ENCODE peak calls at places on chromosome 6, in ten cellular contexts. P, Q, X, M, A, S, O, C, K and L are unnamed samples.

GRCh38 chr6:111011360-111012142 is 29.7 kb downstream of the RPF2 start:
- DNase-seq in P (peak; percentile 30), Q (peak; percentile 55), X (no peak), M (peak; percentile 30), A (peak; percentile 30), S (no peak), O (no peak), C (peak; percentile 15), K (no peak), L (no peak)

GRCh38 chr6:109772961-109773431 is 81.9 kb downstream of the FIG4 start:
- DNase-seq in P (no peak), Q (peak; percentile 80), X (peak; percentile 83), M (no peak), A (no peak), S (no peak), O (peak; percentile 27), C (no peak), K (no peak), L (peak; percentile 38)

GRCh38 chr6:151240036-151240685 is 394 bp downstream of the AKAP12 start:
- DNase-seq in P (peak; percentile 43), Q (peak; percentile 64), X (peak; percentile 90), M (peak; percentile 44), A (peak; percentile 73), S (peak; percentile 85), O (peak; percentile 59), C (no peak), K (peak; percentile 72), L (peak; percentile 82)

GRCh38 chr6:160041608-160042007 is 72.7 kb downstream of the IGF2R start:
- DNase-seq in P (no peak), Q (peak; percentile 70), X (peak; percentile 84), M (no peak), A (no peak), S (no peak), O (peak; percentile 57), C (no peak), K (peak; percentile 76), L (peak; percentile 96)

GRCh38 chr6:71289802-71290175 is 1.2 kb downstream of the OGFRL1 start:
- DNase-seq in P (no peak), Q (no peak), X (no peak), M (no peak), A (no peak), S (no peak), O (no peak), C (no peak), K (no peak), L (no peak)

GRCh38 chr6:30037182-30037788 is 23.8 kb upstream of the POLR1H start:
- DNase-seq in P (no peak), Q (peak; percentile 17), X (no peak), M (peak; percentile 10), A (peak; percentile 16), S (no peak), O (no peak), C (no peak), K (no peak), L (no peak)

GRCh38 chr6:138563231-138563630 is 63.9 kb upstream of the NHSL1 start:
- DNase-seq in P (no peak), Q (no peak), X (no peak), M (no peak), A (no peak), S (no peak), O (no peak), C (no peak), K (no peak), L (no peak)

GRCh38 chr6:5663256-5663655 is 343.5 kb downstream of the NRN1 start:
- DNase-seq in P (no peak), Q (no peak), X (no peak), M (no peak), A (no peak), S (no peak), O (no peak), C (no peak), K (no peak), L (no peak)

GRCh38 chr6:157615411-157615763 is 207.7 kb upstream of the SNX9 start:
- DNase-seq in P (no peak), Q (no peak), X (no peak), M (no peak), A (peak; percentile 6), S (no peak), O (no peak), C (no peak), K (no peak), L (no peak)

GRCh38 chr6:34457392-34457746 is 8.5 kb upstream of the PACSIN1 start:
- DNase-seq in P (no peak), Q (no peak), X (no peak), M (no peak), A (no peak), S (no peak), O (no peak), C (no peak), K (no peak), L (no peak)

GRCh38 chr6:154165488-154165887 is 126.4 kb downstream of the OPRM1 start:
- DNase-seq in P (no peak), Q (no peak), X (no peak), M (no peak), A (no peak), S (no peak), O (no peak), C (no peak), K (no peak), L (no peak)

GRCh38 chr6:151069641-151070040 is 170.1 kb upstream of the AKAP12 start:
- DNase-seq in P (no peak), Q (no peak), X (no peak), M (no peak), A (no peak), S (no peak), O (no peak), C (no peak), K (no peak), L (no peak)

GRCh38 chr6:134296762-134297161 is 21.1 kb downstream of the SGK1 start:
- DNase-seq in P (no peak), Q (no peak), X (no peak), M (no peak), A (no peak), S (no peak), O (no peak), C (no peak), K (no peak), L (no peak)

GRCh38 chr6:134299236-134299635 is 18.7 kb downstream of the SGK1 start:
- DNase-seq in P (no peak), Q (peak; percentile 84), X (no peak), M (no peak), A (peak; percentile 37), S (no peak), O (no peak), C (no peak), K (no peak), L (peak; percentile 32)

GRCh38 chr6:134291156-134291555 is 26.8 kb downstream of the SGK1 start:
- DNase-seq in P (no peak), Q (no peak), X (no peak), M (no peak), A (no peak), S (no peak), O (no peak), C (no peak), K (no peak), L (no peak)

GRCh38 chr6:134293659-134294161 is 24.2 kb downstream of the SGK1 start:
- DNase-seq in P (no peak), Q (no peak), X (no peak), M (no peak), A (no peak), S (no peak), O (no peak), C (no peak), K (no peak), L (no peak)

DNA sequence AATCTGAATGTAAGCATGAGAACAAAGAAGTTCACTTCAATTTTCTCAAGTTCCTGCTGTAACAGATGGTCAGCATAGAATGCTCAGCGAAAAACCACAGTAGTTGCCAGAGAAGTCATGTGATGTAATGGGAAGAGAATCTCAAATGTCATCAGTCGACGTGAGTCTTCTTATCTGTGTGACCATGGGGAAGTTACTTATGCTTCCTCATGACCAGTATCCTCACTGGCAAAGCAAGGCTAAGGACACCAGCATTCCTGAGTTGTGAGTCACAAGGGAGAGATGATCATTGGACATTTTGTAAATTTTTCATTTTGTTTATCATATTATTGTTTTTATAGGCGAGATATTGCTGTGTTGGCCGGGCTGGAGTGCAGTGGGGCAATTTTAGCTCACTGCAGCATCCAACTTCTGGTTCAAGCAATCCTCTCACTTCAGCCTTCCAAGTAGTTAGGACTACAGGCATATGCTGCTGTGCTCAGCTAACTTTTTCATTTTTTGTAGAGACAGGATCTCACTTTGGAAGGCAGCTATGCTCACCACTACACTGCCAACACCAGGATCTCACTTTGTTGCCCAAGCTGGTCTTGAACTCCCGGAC is 21.9 kb downstream of the SGK1 start:
- DNase-seq in P (peak; percentile 51), Q (peak; percentile 100), X (no peak), M (no peak), A (peak; percentile 92), S (no peak), O (peak; percentile 87), C (no peak), K (peak; percentile 63), L (no peak)
- TF ChIP-seq POLR2A in P (no peak), Q (peak; percentile 40), X (no peak), M (no peak), A (no peak), S (no peak), O (peak; percentile 64), C (no peak), K (no peak), L (no peak)

GRCh38 chr6:89079611-89080213 is 839 bp upstream of the PNRC1 start:
- DNase-seq in P (no peak), Q (peak; percentile 74), X (peak; percentile 45), M (no peak), A (no peak), S (no peak), O (peak; percentile 72), C (no peak), K (peak; percentile 47), L (peak; percentile 58)
- TF ChIP-seq POLR2A in P (no peak), Q (no peak), X (no peak), M (no peak), A (no peak), S (no peak), O (peak; percentile 75), C (no peak), K (no peak), L (no peak)

DNA sequence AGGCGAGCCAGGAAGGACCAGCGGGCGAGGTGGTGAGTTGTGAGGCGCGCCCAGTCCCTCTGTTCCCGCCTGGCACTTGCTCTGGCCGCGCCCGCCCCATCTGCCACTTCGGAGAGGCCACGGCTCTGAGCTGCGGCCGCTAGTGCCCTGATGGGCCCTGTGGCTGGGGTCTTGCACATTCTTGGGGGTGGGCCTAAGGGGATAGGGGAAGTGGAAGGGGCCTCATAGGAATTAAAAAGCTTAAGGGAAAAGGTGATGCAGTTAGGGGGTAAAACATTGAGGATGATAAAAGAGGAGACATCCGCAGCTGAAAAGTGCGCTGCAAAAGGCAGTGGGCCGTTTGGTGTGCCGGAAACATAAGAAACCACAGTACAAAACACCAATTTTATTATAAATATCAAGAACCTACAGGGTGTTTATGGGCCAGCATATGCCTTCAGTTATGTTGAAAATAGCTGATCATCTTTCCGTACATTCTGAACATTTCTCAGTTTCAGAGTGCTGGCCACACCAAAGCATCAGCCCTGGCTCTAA is 1.1 kb upstream of the PSMB8 start:
- DNase-seq in P (no peak), Q (no peak), X (no peak), M (no peak), A (no peak), S (no peak), O (no peak), C (no peak), K (no peak), L (no peak)
- TF ChIP-seq POLR2A in P (no peak), Q (no peak), X (peak; percentile 70), M (no peak), A (no peak), S (no peak), O (no peak), C (peak; percentile 81), K (no peak), L (peak; percentile 60)

GRCh38 chr6:26205161-26205624 is 118.0 kb downstream of the HFE start:
- DNase-seq in P (no peak), Q (peak; percentile 91), X (peak; percentile 85), M (no peak), A (peak; percentile 89), S (no peak), O (peak; percentile 92), C (no peak), K (peak; percentile 61), L (peak; percentile 87)
- TF ChIP-seq POLR2A in P (peak; percentile 38), Q (no peak), X (no peak), M (no peak), A (peak; percentile 45), S (peak; percentile 97), O (peak; percentile 30), C (peak; percentile 67), K (no peak), L (no peak)